ENCODE peak calls at places on chromosome 14, in ten cellular contexts. R, N, H, Q, G, O, A, E, D and X are unnamed samples. For H3K27me3, the result is how much of the 10 kb centered on the place peaks cover.

GRCh38 chr14:90298230-90298629 is 33.5 kb downstream of the NRDE2 start:
- DNase-seq in H (no peak), Q (no peak), A (no peak), N (no peak), D (no peak), O (no peak), G (no peak), R (no peak), E (no peak), X (no peak)

GRCh38 chr14:76904100-76904739 is 78.0 kb downstream of the LRRC74A start:
- DNase-seq in A (peak), D (no peak), O (peak), E (peak), Q (peak), R (peak), N (peak), G (no peak), H (peak), X (peak)

GRCh38 chr14:34329281-34329680 is 132.8 kb downstream of the SPTSSA start:
- DNase-seq in O (no peak), Q (no peak), R (no peak), A (peak), N (no peak), D (no peak), G (no peak), H (no peak), E (no peak), X (no peak)

GRCh38 chr14:75132374-75133086 is 5.7 kb upstream of the NEK9 start:
- DNase-seq in G (peak), Q (no peak), D (peak), E (peak), O (peak), A (peak), H (peak), N (peak), R (peak), X (no peak)

GRCh38 chr14:83419420-83419819 is 1885.8 kb upstream of the SEL1L start:
- DNase-seq in E (no peak), N (no peak), A (no peak), D (no peak), Q (no peak), G (no peak), H (no peak), O (no peak), R (no peak), X (no peak)

GRCh38 chr14:26896447-26896846 is 298.6 kb upstream of the NOVA1 start:
- DNase-seq in E (no peak), A (peak), D (no peak), R (no peak), Q (no peak), G (no peak), N (no peak), H (peak), O (no peak), X (no peak)

GRCh38 chr14:31592619-31593018 is 31.4 kb downstream of the NUBPL start:
- DNase-seq in Q (no peak), A (peak), H (peak), D (no peak), N (no peak), G (no peak), E (no peak), R (no peak), O (no peak), X (no peak)

GRCh38 chr14:92539419-92539818 is 25.8 kb downstream of the RIN3 start:
- DNase-seq in R (no peak), D (no peak), E (no peak), A (peak), N (no peak), H (no peak), Q (no peak), O (no peak), G (no peak), X (no peak)

GRCh38 chr14:72677664-72678063 is 216.2 kb downstream of the DPF3 start:
- DNase-seq in O (no peak), A (peak), N (no peak), G (no peak), H (peak), R (peak), D (no peak), E (no peak), Q (no peak), X (no peak)

GRCh38 chr14:92546347-92547053 is 32.9 kb downstream of the RIN3 start:
- DNase-seq in G (no peak), E (no peak), R (no peak), Q (no peak), D (no peak), A (peak), H (peak), N (no peak), O (no peak), X (no peak)

GRCh38 chr14:105843444-105844046 is 317.2 kb downstream of the TMEM121 start:
- DNase-seq in Q (no peak), O (no peak), A (no peak), N (no peak), E (peak), D (no peak), H (no peak), R (no peak), G (no peak), X (no peak)

GRCh38 chr14:69237584-69237983 is 22.4 kb upstream of the GALNT16 start:
- DNase-seq in O (no peak), E (no peak), R (no peak), H (no peak), N (no peak), A (no peak), Q (no peak), D (no peak), G (no peak), X (no peak)

GRCh38 chr14:104714681-104715080 is 9.3 kb upstream of the ADSS1 start:
- DNase-seq in R (no peak), O (no peak), D (no peak), N (no peak), E (no peak), G (no peak), Q (no peak), H (no peak), A (no peak), X (no peak)

GRCh38 chr14:49861581-49861922 is 9.0 kb upstream of the NEMF start:
- DNase-seq in N (peak), H (peak), A (peak), O (peak), E (peak), G (peak), D (peak), Q (peak), R (peak), X (no peak)

GRCh38 chr14:86946446-86946845 is 1046.5 kb downstream of the GALC start:
- DNase-seq in G (no peak), N (no peak), A (no peak), R (peak), Q (no peak), E (no peak), O (no peak), D (no peak), H (no peak), X (no peak)

GRCh38 chr14:67285876-67286452 is 44.7 kb downstream of the PALS1 start:
- DNase-seq in E (no peak), G (peak), N (peak), R (peak), H (peak), Q (no peak), D (no peak), A (peak), O (no peak), X (no peak)

GRCh38 chr14:94426526-94426925 is 26.1 kb downstream of the SERPINA11 start:
- DNase-seq in R (no peak), E (no peak), G (no peak), A (no peak), D (no peak), H (no peak), Q (no peak), O (no peak), N (peak), X (no peak)

GRCh38 chr14:23063601-23064000 is 6.3 kb upstream of the CDH24 start:
- DNase-seq in N (no peak), Q (no peak), A (no peak), D (no peak), R (no peak), G (no peak), H (no peak), E (peak), O (no peak), X (no peak)

GRCh38 chr14:86541969-86542368 is 1012.0 kb downstream of the FLRT2 start:
- DNase-seq in H (no peak), E (no peak), O (no peak), Q (no peak), R (no peak), G (peak), D (no peak), N (no peak), A (no peak), X (no peak)

GRCh38 chr14:52015411-52016030 is 26.2 kb downstream of the RTRAF start:
- DNase-seq in Q (no peak), G (no peak), D (no peak), A (peak), E (peak), O (peak), H (peak), N (peak), R (no peak), X (no peak)

GRCh38 chr14:101007004-101007614 is 103.6 kb upstream of the RTL1 start:
- DNase-seq in N (no peak), D (no peak), E (no peak), R (no peak), G (no peak), H (no peak), O (no peak), Q (no peak), A (no peak), X (no peak)

GRCh38 chr14:74912111-74912510 is 10.9 kb downstream of the RPS6KL1 start:
- DNase-seq in R (no peak), E (no peak), O (no peak), G (no peak), A (no peak), Q (no peak), N (no peak), D (no peak), H (no peak), X (no peak)

GRCh38 chr14:58073516-58073915 is 78.5 kb downstream of the ARMH4 start:
- DNase-seq in Q (no peak), D (no peak), G (no peak), A (no peak), O (no peak), N (no peak), E (no peak), H (no peak), R (peak), X (no peak)

GRCh38 chr14:92759300-92759678 is 10.9 kb upstream of the LGMN start:
- DNase-seq in G (peak), E (no peak), A (peak), N (peak), O (no peak), D (no peak), Q (no peak), H (peak), R (peak), X (no peak)

GRCh38 chr14:89248430-89249295 is 168.4 kb downstream of the FOXN3 start:
- DNase-seq in E (no peak), O (no peak), H (no peak), D (no peak), R (no peak), Q (no peak), A (no peak), G (no peak), N (no peak), X (no peak)

GRCh38 chr14:67674139-67674479 is 323 bp downstream of the VTI1B start:
- DNase-seq in E (peak), Q (peak), N (peak), R (peak), A (peak), O (peak), G (peak), D (peak), H (peak), X (no peak)

GRCh38 chr14:41824441-41824840 is 217.8 kb downstream of the LRFN5 start:
- DNase-seq in R (no peak), D (no peak), E (no peak), N (no peak), H (no peak), A (no peak), O (no peak), G (no peak), Q (no peak), X (no peak)

GRCh38 chr14:104560586-104560945 is 19.0 kb upstream of the C14orf180 start:
- DNase-seq in E (no peak), Q (peak), H (no peak), D (no peak), A (no peak), N (no peak), O (no peak), R (no peak), G (no peak), X (no peak)

GRCh38 chr14:88424573-88424972 is 39.1 kb downstream of the SPATA7 start:
- DNase-seq in G (no peak), R (no peak), H (peak), E (no peak), O (no peak), Q (no peak), N (no peak), D (no peak), A (peak), X (peak)

GRCh38 chr14:22168092-22168955 is 420.7 kb downstream of the DAD1 start:
- DNase-seq in H (peak), Q (no peak), O (no peak), E (no peak), D (no peak), N (no peak), A (peak), G (no peak), R (no peak), X (no peak)

GRCh38 chr14:103696027-103696402 is 19.2 kb downstream of the XRCC3 start:
- DNase-seq in D (no peak), G (no peak), Q (no peak), A (no peak), N (no peak), H (no peak), O (no peak), R (no peak), E (no peak), X (no peak)

GRCh38 chr14:71339650-71340415 is 432.6 kb downstream of the PCNX1 start:
- DNase-seq in D (no peak), N (no peak), A (no peak), E (no peak), R (no peak), H (no peak), Q (no peak), O (no peak), G (no peak), X (no peak)

GRCh38 chr14:33908540-33909223 is 42.2 kb downstream of the EGLN3 start:
- DNase-seq in E (no peak), G (no peak), D (no peak), N (no peak), H (peak), A (no peak), R (no peak), Q (no peak), O (no peak), X (no peak)

GRCh38 chr14:34489324-34489723 is 27.3 kb upstream of the SPTSSA start:
- DNase-seq in Q (no peak), N (peak), H (peak), E (no peak), D (no peak), A (peak), R (peak), O (no peak), G (no peak), X (no peak)

GRCh38 chr14:99360774-99361595 is 89.0 kb upstream of the BCL11B start:
- DNase-seq in R (no peak), G (no peak), N (no peak), Q (no peak), E (no peak), H (peak), O (peak), A (no peak), D (no peak), X (no peak)

GRCh38 chr14:100773331-100774163 is 46.9 kb downstream of the DLK1 start:
- DNase-seq in Q (no peak), G (no peak), D (no peak), N (no peak), R (no peak), A (no peak), E (no peak), O (no peak), H (no peak), X (no peak)

GRCh38 chr14:96229315-96229714 is 24.7 kb downstream of the BDKRB2 start:
- DNase-seq in R (no peak), D (no peak), E (no peak), Q (no peak), G (no peak), A (no peak), H (no peak), O (no peak), N (no peak), X (no peak)

DNA sequence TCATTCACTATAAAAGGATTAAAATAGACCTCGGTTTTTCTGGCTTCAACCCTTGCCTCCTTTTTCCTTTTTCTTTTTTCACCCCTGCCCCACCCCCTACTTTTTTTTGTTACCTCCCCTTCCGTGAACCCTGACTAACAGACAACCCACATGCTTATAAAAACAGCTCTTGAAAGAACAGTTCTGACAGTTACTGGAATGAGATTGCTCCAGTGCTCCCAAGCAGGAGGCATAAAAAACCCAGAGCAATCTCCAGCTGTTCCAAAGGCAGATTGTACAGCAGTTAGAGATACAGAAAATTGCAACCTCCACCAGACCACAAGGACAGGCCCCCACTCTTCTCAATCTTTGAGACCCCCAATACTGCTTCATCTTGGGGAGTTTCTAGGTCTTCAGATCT is 29.9 kb upstream of the TMEM260 start:
- DNase-seq in N (no peak), O (no peak), E (no peak), Q (no peak), D (no peak), H (no peak), G (no peak), R (no peak), A (no peak), X (no peak)
- H3K4me3 ChIP-seq in N (no peak), O (no peak), E (no peak), Q (no peak), D (no peak), H (no peak), G (no peak), R (no peak), A (no peak), X (no peak)

GRCh38 chr14:37571391-37571790 is 23.7 kb downstream of the FOXA1 start:
- DNase-seq in O (no peak), D (no peak), E (no peak), Q (no peak), A (no peak), G (no peak), N (no peak), H (no peak), R (no peak), X (no peak)

GRCh38 chr14:37563189-37563588 is 31.9 kb downstream of the FOXA1 start:
- DNase-seq in A (no peak), R (no peak), E (no peak), G (no peak), H (no peak), O (no peak), D (no peak), N (no peak), Q (no peak), X (no peak)

GRCh38 chr14:37569729-37570128 is 25.3 kb downstream of the FOXA1 start:
- DNase-seq in Q (no peak), H (no peak), A (no peak), O (no peak), D (no peak), E (no peak), G (no peak), R (no peak), N (no peak), X (no peak)

GRCh38 chr14:37566811-37567371 is 28.2 kb downstream of the FOXA1 start:
- DNase-seq in N (peak), Q (no peak), D (no peak), R (peak), G (no peak), A (no peak), H (peak), E (no peak), O (no peak), X (no peak)

DNA sequence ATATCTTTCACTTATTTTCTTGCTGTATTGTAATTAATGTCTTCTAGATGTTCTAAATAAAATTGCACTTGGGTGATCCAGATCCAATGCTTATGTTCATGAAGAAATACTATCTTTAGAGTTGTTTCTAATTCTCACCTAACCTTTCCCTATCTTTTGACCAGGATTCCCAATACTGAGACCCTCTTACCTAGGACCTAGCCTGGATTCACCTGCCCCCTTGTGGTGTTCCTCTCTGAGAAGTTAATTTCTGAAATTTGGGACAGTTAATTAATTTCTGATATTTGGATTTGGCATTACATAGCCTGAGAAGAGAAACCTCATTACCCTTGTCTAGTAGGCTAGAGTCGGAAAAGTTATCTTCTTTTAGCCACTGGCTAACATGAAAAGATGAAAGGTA is 29.5 kb downstream of the FOXA1 start:
- DNase-seq in O (no peak), A (no peak), Q (no peak), G (no peak), E (no peak), D (no peak), R (no peak), N (no peak), H (peak), X (no peak)
- TF ChIP-seq CTCF in O (no peak), A (peak), Q (no peak), G (peak), E (no peak), D (no peak), R (no peak), N (peak), H (peak), X (peak)

GRCh38 chr14:36217027-36217426 is 40.5 kb upstream of the PTCSC3 start:
- DNase-seq in N (no peak), O (no peak), Q (no peak), H (no peak), D (no peak), G (no peak), R (no peak), E (no peak), A (no peak), X (no peak)

GRCh38 chr14:36212987-36213386 is 36.5 kb upstream of the PTCSC3 start:
- DNase-seq in Q (no peak), D (no peak), O (no peak), N (no peak), A (no peak), G (no peak), E (no peak), R (no peak), H (no peak), X (no peak)

GRCh38 chr14:36214476-36215216 is 38.1 kb upstream of the PTCSC3 start:
- DNase-seq in H (peak), E (no peak), A (no peak), Q (no peak), N (peak), D (no peak), G (no peak), R (no peak), O (no peak), X (no peak)

GRCh38 chr14:36217732-36218131 is 41.2 kb upstream of the PTCSC3 start:
- DNase-seq in R (peak), O (no peak), N (peak), G (no peak), E (no peak), A (no peak), H (peak), Q (no peak), D (no peak), X (no peak)

DNA sequence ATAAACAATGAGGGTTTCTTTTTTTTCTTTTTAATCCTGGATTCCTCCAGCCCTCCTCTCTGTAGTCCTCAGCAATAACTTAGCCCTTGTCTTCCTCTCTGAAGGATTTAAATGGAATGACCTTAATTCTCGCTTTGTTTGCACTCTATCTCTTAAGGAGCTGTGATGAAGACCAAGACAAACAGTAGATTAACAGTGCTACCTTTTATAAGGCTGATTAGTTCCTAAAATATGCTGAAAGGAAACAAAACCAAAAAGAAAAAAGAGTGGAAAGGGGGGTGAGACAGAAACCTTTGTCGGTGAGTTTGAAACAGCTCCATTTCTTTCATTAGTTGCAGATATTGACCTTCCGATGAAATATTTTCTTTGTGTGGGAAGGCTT is 38.7 kb upstream of the PTCSC3 start:
- DNase-seq in Q (no peak), H (peak), R (no peak), D (no peak), N (no peak), G (no peak), A (no peak), O (no peak), E (no peak), X (no peak)
- H3K27me3 ChIP-seq in Q (under half), H (under half), R (under half), D (under half), N (under half), G (under half), A (under half), O (under half), E (under half), X (under half)

GRCh38 chr14:55026441-55026792 is 482 bp downstream of the WDHD1 start:
- DNase-seq in E (no peak), R (no peak), D (no peak), H (peak), N (no peak), Q (no peak), G (no peak), O (no peak), A (no peak), X (no peak)

GRCh38 chr14:55026793-55027560 is at the start of the genes SOCS4 and WDHD1:
- DNase-seq in O (peak), N (peak), D (peak), Q (peak), H (peak), G (peak), R (peak), A (peak), E (peak), X (peak)

GRCh38 chr14:55028066-55028465 is 1.0 kb downstream of the SOCS4 start:
- DNase-seq in Q (no peak), G (no peak), A (peak), R (no peak), O (no peak), E (no peak), H (peak), N (no peak), D (no peak), X (no peak)

GRCh38 chr14:55025948-55026347 is 951 bp downstream of the WDHD1 start:
- DNase-seq in Q (no peak), A (no peak), D (no peak), E (no peak), N (no peak), O (no peak), R (no peak), H (no peak), G (no peak), X (no peak)

GRCh38 chr14:55028476-55028875 is 1.4 kb downstream of the SOCS4 start:
- DNase-seq in N (no peak), H (no peak), G (no peak), R (no peak), Q (no peak), O (no peak), E (no peak), A (no peak), D (no peak), X (no peak)
- H3K4me3 ChIP-seq in N (peak), H (peak), G (peak), R (peak), Q (no peak), O (no peak), E (no peak), A (peak), D (peak), X (peak)

GRCh38 chr14:44505588-44505987 is 1.5 kb downstream of the FSCB start:
- DNase-seq in A (no peak), R (no peak), H (no peak), D (no peak), O (no peak), E (no peak), N (no peak), G (no peak), Q (no peak), X (no peak)
- TF ChIP-seq CTCF in A (no peak), R (no peak), H (peak), D (no peak), O (no peak), E (no peak), N (no peak), G (no peak), Q (no peak), X (no peak)